ENCODE peak calls at places on chromosomes 7 and 10, in five cellular contexts. One of them, this sample, is unnamed.

GRCh38 chr7:101915000-101915399 is 97.6 kb downstream of the CUX1 start:
- DNase-seq in activated T-helper 1 cell treated with anti-CD3 and anti-CD28 coated beads, Interleukin-12 subunit alpha, Interleukin-12 subunit beta, Interleukin-2, Interleukin-4 antibody, amounts not matched to agents 30 ng/mL and 10 ng/mL and 1 ng/mL, durations not matched to agents 14 hours and 24 hours and 36 hours: no peak
- DNase-seq in HuH-7: no peak
- DNase-seq in AG04450: no peak
- DNase-seq in NCI-H774: no peak
- DNase-seq in this sample: no peak

GRCh38 chr7:135204876-135205275 is 6.5 kb downstream of the WDR91 start:
- DNase-seq in activated T-helper 1 cell treated with anti-CD3 and anti-CD28 coated beads, Interleukin-12 subunit alpha, Interleukin-12 subunit beta, Interleukin-2, Interleukin-4 antibody, amounts not matched to agents 30 ng/mL and 10 ng/mL and 1 ng/mL, durations not matched to agents 14 hours and 24 hours and 36 hours: no peak
- DNase-seq in HuH-7: no peak
- DNase-seq in AG04450: no peak
- DNase-seq in NCI-H774: no peak
- DNase-seq in this sample: no peak

GRCh38 chr7:69208848-69209247 is 389.4 kb upstream of the AUTS2 start:
- DNase-seq in activated T-helper 1 cell treated with anti-CD3 and anti-CD28 coated beads, Interleukin-12 subunit alpha, Interleukin-12 subunit beta, Interleukin-2, Interleukin-4 antibody, amounts not matched to agents 30 ng/mL and 10 ng/mL and 1 ng/mL, durations not matched to agents 14 hours and 24 hours and 36 hours: no peak
- DNase-seq in HuH-7: no peak
- DNase-seq in AG04450: no peak
- DNase-seq in NCI-H774: no peak
- DNase-seq in this sample: no peak

GRCh38 chr7:158388072-158388471 is 199.6 kb downstream of the PTPRN2 start:
- DNase-seq in activated T-helper 1 cell treated with anti-CD3 and anti-CD28 coated beads, Interleukin-12 subunit alpha, Interleukin-12 subunit beta, Interleukin-2, Interleukin-4 antibody, amounts not matched to agents 30 ng/mL and 10 ng/mL and 1 ng/mL, durations not matched to agents 14 hours and 24 hours and 36 hours: no peak
- DNase-seq in HuH-7: no peak
- DNase-seq in AG04450: no peak
- DNase-seq in NCI-H774: no peak
- DNase-seq in this sample: no peak

GRCh38 chr7:108418941-108419340 is 37.3 kb downstream of the NRCAM start:
- DNase-seq in activated T-helper 1 cell treated with anti-CD3 and anti-CD28 coated beads, Interleukin-12 subunit alpha, Interleukin-12 subunit beta, Interleukin-2, Interleukin-4 antibody, amounts not matched to agents 30 ng/mL and 10 ng/mL and 1 ng/mL, durations not matched to agents 14 hours and 24 hours and 36 hours: no peak
- DNase-seq in HuH-7: no peak
- DNase-seq in AG04450: no peak
- DNase-seq in NCI-H774: no peak
- DNase-seq in this sample: no peak

GRCh38 chr10:30413996-30414576 is 19.9 kb upstream of the MAP3K8 start:
- DNase-seq in activated T-helper 1 cell treated with anti-CD3 and anti-CD28 coated beads, Interleukin-12 subunit alpha, Interleukin-12 subunit beta, Interleukin-2, Interleukin-4 antibody, amounts not matched to agents 30 ng/mL and 10 ng/mL and 1 ng/mL, durations not matched to agents 14 hours and 24 hours and 36 hours: no peak
- DNase-seq in HuH-7: peak; percentile 74
- DNase-seq in AG04450: no peak
- DNase-seq in NCI-H774: peak; percentile 35
- DNase-seq in this sample: no peak

GRCh38 chr7:127903913-127904705 is 127.1 kb downstream of the LRRC4 start:
- DNase-seq in activated T-helper 1 cell treated with anti-CD3 and anti-CD28 coated beads, Interleukin-12 subunit alpha, Interleukin-12 subunit beta, Interleukin-2, Interleukin-4 antibody, amounts not matched to agents 30 ng/mL and 10 ng/mL and 1 ng/mL, durations not matched to agents 14 hours and 24 hours and 36 hours: no peak
- DNase-seq in HuH-7: no peak
- DNase-seq in AG04450: no peak
- DNase-seq in NCI-H774: no peak
- DNase-seq in this sample: no peak

GRCh38 chr7:150860978-150861295 is 8.6 kb downstream of the AOC1 start:
- DNase-seq in activated T-helper 1 cell treated with anti-CD3 and anti-CD28 coated beads, Interleukin-12 subunit alpha, Interleukin-12 subunit beta, Interleukin-2, Interleukin-4 antibody, amounts not matched to agents 30 ng/mL and 10 ng/mL and 1 ng/mL, durations not matched to agents 14 hours and 24 hours and 36 hours: no peak
- DNase-seq in HuH-7: no peak
- DNase-seq in AG04450: no peak
- DNase-seq in NCI-H774: no peak
- DNase-seq in this sample: no peak

GRCh38 chr10:63375006-63375405 is 90.8 kb downstream of the JMJD1C start:
- DNase-seq in activated T-helper 1 cell treated with anti-CD3 and anti-CD28 coated beads, Interleukin-12 subunit alpha, Interleukin-12 subunit beta, Interleukin-2, Interleukin-4 antibody, amounts not matched to agents 30 ng/mL and 10 ng/mL and 1 ng/mL, durations not matched to agents 14 hours and 24 hours and 36 hours: no peak
- DNase-seq in HuH-7: no peak
- DNase-seq in AG04450: no peak
- DNase-seq in NCI-H774: no peak
- DNase-seq in this sample: no peak

GRCh38 chr7:64888901-64889685 is 14.0 kb upstream of the ZNF273 start:
- DNase-seq in activated T-helper 1 cell treated with anti-CD3 and anti-CD28 coated beads, Interleukin-12 subunit alpha, Interleukin-12 subunit beta, Interleukin-2, Interleukin-4 antibody, amounts not matched to agents 30 ng/mL and 10 ng/mL and 1 ng/mL, durations not matched to agents 14 hours and 24 hours and 36 hours: no peak
- DNase-seq in HuH-7: peak; percentile 66
- DNase-seq in AG04450: no peak
- DNase-seq in NCI-H774: no peak
- DNase-seq in this sample: peak; percentile 48

GRCh38 chr10:78038105-78038504 is 4.4 kb downstream of the RPS24 start:
- DNase-seq in activated T-helper 1 cell treated with anti-CD3 and anti-CD28 coated beads, Interleukin-12 subunit alpha, Interleukin-12 subunit beta, Interleukin-2, Interleukin-4 antibody, amounts not matched to agents 30 ng/mL and 10 ng/mL and 1 ng/mL, durations not matched to agents 14 hours and 24 hours and 36 hours: no peak
- DNase-seq in HuH-7: no peak
- DNase-seq in AG04450: no peak
- DNase-seq in NCI-H774: no peak
- DNase-seq in this sample: no peak

GRCh38 chr7:116511552-116512523 is 12.3 kb downstream of the CAV2 start:
- DNase-seq in activated T-helper 1 cell treated with anti-CD3 and anti-CD28 coated beads, Interleukin-12 subunit alpha, Interleukin-12 subunit beta, Interleukin-2, Interleukin-4 antibody, amounts not matched to agents 30 ng/mL and 10 ng/mL and 1 ng/mL, durations not matched to agents 14 hours and 24 hours and 36 hours: no peak
- DNase-seq in HuH-7: no peak
- DNase-seq in AG04450: no peak
- DNase-seq in NCI-H774: peak; percentile 41
- DNase-seq in this sample: no peak